ENCODE peak calls at places on chromosomes 16 and 17, in five cellular contexts. V is NCI-H2029; Q is amniotic stem cell; D is activated naive CD4-positive, alpha-beta T cell treated with Interleukin-2 at 50 U/mL for 16 hours; E is COR-L47. F is an unnamed sample.

GRCh38 chr17:79053251-79053925 is 21.2 kb upstream of the ENGASE start:
- DNase-seq in V (no peak), Q (no peak), D (no peak), E (no peak), F (peak)

GRCh38 chr16:3173892-3174617 is 13.9 kb upstream of the OR1F1 start:
- DNase-seq in V (no peak), Q (no peak), D (no peak), E (peak), F (peak)

GRCh38 chr16:46757339-46758050 is 9.4 kb upstream of the MYLK3 start:
- DNase-seq in V (peak), Q (no peak), D (no peak), E (peak), F (no peak)

GRCh38 chr16:27920391-27920891 is 143.1 kb downstream of the GSG1L start:
- DNase-seq in V (no peak), Q (no peak), D (no peak), E (peak), F (no peak)

GRCh38 chr17:74770498-74771318 is 5.4 kb downstream of the NAT9 start:
- DNase-seq in V (no peak), Q (no peak), D (peak), E (no peak), F (peak)

GRCh38 chr16:24936151-24936550 is 79.0 kb downstream of the ARHGAP17 start:
- DNase-seq in V (no peak), Q (no peak), D (no peak), E (no peak), F (no peak)

GRCh38 chr16:85286970-85287814 is 174.9 kb upstream of the CIBAR2 start:
- DNase-seq in V (no peak), Q (no peak), D (no peak), E (no peak), F (no peak)

GRCh38 chr16:84826558-84826941 is 6.8 kb downstream of the CRISPLD2 start:
- DNase-seq in V (no peak), Q (no peak), D (no peak), E (no peak), F (no peak)

GRCh38 chr17:4087911-4088693 is 54.7 kb downstream of the ZZEF1 start:
- DNase-seq in V (no peak), Q (peak), D (no peak), E (no peak), F (peak)

GRCh38 chr17:13869301-13869700 is 200.0 kb upstream of the COX10 start:
- DNase-seq in V (no peak), Q (no peak), D (no peak), E (no peak), F (no peak)

GRCh38 chr16:88737298-88738166 is 31.2 kb downstream of the CTU2 start:
- DNase-seq in V (peak), Q (peak), D (peak), E (peak), F (peak)

GRCh38 chr17:77491921-77492445 is 351.2 kb downstream of the SEC14L1 start:
- DNase-seq in V (no peak), Q (no peak), D (peak), E (no peak), F (no peak)

GRCh38 chr16:13883881-13884280 is 36.1 kb upstream of the ERCC4 start:
- DNase-seq in V (no peak), Q (no peak), D (no peak), E (no peak), F (no peak)

GRCh38 chr16:86970726-86971125 is 346.5 kb downstream of the C16orf95 start:
- DNase-seq in V (no peak), Q (no peak), D (no peak), E (no peak), F (no peak)

GRCh38 chr17:7590743-7591142 is 849 bp upstream of the SOX15 start:
- DNase-seq in V (no peak), Q (peak), D (no peak), E (no peak), F (no peak)

GRCh38 chr17:50318551-50319310 is 27.2 kb upstream of the XYLT2 start:
- DNase-seq in V (no peak), Q (no peak), D (no peak), E (no peak), F (no peak)

GRCh38 chr17:62791235-62792121 is 16.6 kb downstream of the MARCHF10 start:
- DNase-seq in V (peak), Q (peak), D (no peak), E (no peak), F (peak)

GRCh38 chr16:81445143-81445922 is 725 bp downstream of the CMIP start:
- DNase-seq in V (no peak), Q (no peak), D (peak), E (peak), F (peak)

GRCh38 chr16:21590791-21591190 is 8.6 kb upstream of the METTL9 start:
- DNase-seq in V (no peak), Q (no peak), D (no peak), E (no peak), F (no peak)

GRCh38 chr17:78670850-78671291 is 93.7 kb upstream of the DNAH17 start:
- DNase-seq in V (no peak), Q (no peak), D (no peak), E (no peak), F (no peak)

GRCh38 chr16:67884684-67885083 is at the start of gene NRN1L:
- DNase-seq in V (peak), Q (peak), D (no peak), E (no peak), F (no peak)

GRCh38 chr16:49563666-49564065 is 190.1 kb downstream of the C16orf78 start:
- DNase-seq in V (no peak), Q (no peak), D (no peak), E (no peak), F (no peak)

GRCh38 chr17:21352981-21353265 is 23.2 kb upstream of the KCNJ12 start:
- DNase-seq in V (no peak), Q (no peak), D (no peak), E (no peak), F (no peak)

GRCh38 chr17:69961488-69962145 is 113.4 kb upstream of the KCNJ16 start:
- DNase-seq in V (no peak), Q (no peak), D (no peak), E (peak), F (no peak)

GRCh38 chr17:67496286-67496685 is 119.2 kb downstream of the PITPNC1 start:
- DNase-seq in V (no peak), Q (no peak), D (no peak), E (no peak), F (no peak)

GRCh38 chr17:69725125-69725524 is 310.6 kb downstream of the MAP2K6 start:
- DNase-seq in V (no peak), Q (no peak), D (no peak), E (no peak), F (no peak)

GRCh38 chr16:85316321-85316919 is 204.1 kb upstream of the CIBAR2 start:
- DNase-seq in V (peak), Q (peak), D (peak), E (peak), F (peak)

GRCh38 chr17:56917559-56918296 is 3.9 kb upstream of the TRIM25 start:
- DNase-seq in V (no peak), Q (no peak), D (no peak), E (no peak), F (no peak)

GRCh38 chr16:68995011-68995504 is 110.4 kb upstream of the HAS3 start:
- DNase-seq in V (no peak), Q (no peak), D (no peak), E (peak), F (peak)

GRCh38 chr16:684067-684794 is at the start of gene JMJD8:
- DNase-seq in V (peak), Q (peak), D (peak), E (peak), F (peak)

GRCh38 chr16:72091217-72091616 is 2.2 kb downstream of the TXNL4B start:
- DNase-seq in V (no peak), Q (no peak), D (no peak), E (no peak), F (no peak)

GRCh38 chr16:27402964-27403600 is 1.1 kb downstream of the IL21R start:
- DNase-seq in V (no peak), Q (no peak), D (peak), E (no peak), F (no peak)

GRCh38 chr17:83195330-83196087 is 116.1 kb downstream of the METRNL start:
- DNase-seq in V (no peak), Q (no peak), D (no peak), E (no peak), F (no peak)